ENCODE peak calls at places on chromosomes 11 and 22, in four cellular contexts. One of them, this sample, is unnamed.

GRCh38 chr11:102438311-102439062 is 14.1 kb downstream of the TMEM123 start:
- DNase-seq in neuronal stem cell: no peak
- DNase-seq in mesendoderm: no peak
- DNase-seq in mesenchymal stem cell: no peak
- DNase-seq in this sample: no peak

GRCh38 chr22:27474711-27475547 is 326.6 kb downstream of the MN1 start:
- DNase-seq in neuronal stem cell: no peak
- DNase-seq in mesendoderm: peak
- DNase-seq in mesenchymal stem cell: peak
- DNase-seq in this sample: peak

GRCh38 chr11:33895752-33896137 is 3.9 kb upstream of the LMO2 start:
- DNase-seq in neuronal stem cell: no peak
- DNase-seq in mesendoderm: peak
- DNase-seq in mesenchymal stem cell: no peak
- DNase-seq in this sample: no peak

GRCh38 chr11:16000065-16000464 is 356.3 kb downstream of the SOX6 start:
- DNase-seq in neuronal stem cell: no peak
- DNase-seq in mesendoderm: no peak
- DNase-seq in mesenchymal stem cell: no peak
- DNase-seq in this sample: peak

GRCh38 chr11:44596541-44597276 is 31.2 kb downstream of the CD82 start:
- DNase-seq in neuronal stem cell: no peak
- DNase-seq in mesendoderm: peak
- DNase-seq in mesenchymal stem cell: no peak
- DNase-seq in this sample: no peak

GRCh38 chr11:94048310-94048709 is 27.2 kb downstream of the HEPHL1 start:
- DNase-seq in neuronal stem cell: no peak
- DNase-seq in mesendoderm: no peak
- DNase-seq in mesenchymal stem cell: no peak
- DNase-seq in this sample: no peak

GRCh38 chr11:64864473-64865285 is 13.7 kb downstream of the EHD1 start:
- DNase-seq in neuronal stem cell: no peak
- DNase-seq in mesendoderm: no peak
- DNase-seq in mesenchymal stem cell: peak
- DNase-seq in this sample: peak

GRCh38 chr22:34880667-34881066 is 185.3 kb upstream of the ISX start:
- DNase-seq in neuronal stem cell: no peak
- DNase-seq in mesendoderm: no peak
- DNase-seq in mesenchymal stem cell: no peak
- DNase-seq in this sample: no peak

GRCh38 chr11:88353386-88353785 is 15.8 kb upstream of the CTSC start:
- DNase-seq in neuronal stem cell: no peak
- DNase-seq in mesendoderm: no peak
- DNase-seq in mesenchymal stem cell: no peak
- DNase-seq in this sample: no peak

GRCh38 chr11:107696140-107696539 is 15.7 kb downstream of the SLN start:
- DNase-seq in neuronal stem cell: no peak
- DNase-seq in mesendoderm: peak
- DNase-seq in mesenchymal stem cell: peak
- DNase-seq in this sample: peak

GRCh38 chr22:19042285-19043110 is 79.7 kb downstream of the DGCR2 start:
- DNase-seq in neuronal stem cell: no peak
- DNase-seq in mesendoderm: no peak
- DNase-seq in mesenchymal stem cell: no peak
- DNase-seq in this sample: no peak

GRCh38 chr22:47219789-47220188 is 457.3 kb downstream of the TBC1D22A start:
- DNase-seq in neuronal stem cell: no peak
- DNase-seq in mesendoderm: no peak
- DNase-seq in mesenchymal stem cell: no peak
- DNase-seq in this sample: no peak

GRCh38 chr22:26568207-26568706 is 21.7 kb downstream of the TPST2 start:
- DNase-seq in neuronal stem cell: peak
- DNase-seq in mesendoderm: peak
- DNase-seq in mesenchymal stem cell: peak
- DNase-seq in this sample: peak

GRCh38 chr11:74570266-74571061 is 21.9 kb upstream of the POLD3 start:
- DNase-seq in neuronal stem cell: peak
- DNase-seq in mesendoderm: peak
- DNase-seq in mesenchymal stem cell: peak
- DNase-seq in this sample: peak

GRCh38 chr11:133134561-133135173 is 397.6 kb downstream of the OPCML start:
- DNase-seq in neuronal stem cell: peak
- DNase-seq in mesendoderm: peak
- DNase-seq in mesenchymal stem cell: no peak
- DNase-seq in this sample: peak

GRCh38 chr22:27258773-27259172 is 542.8 kb downstream of the MN1 start:
- DNase-seq in neuronal stem cell: no peak
- DNase-seq in mesendoderm: no peak
- DNase-seq in mesenchymal stem cell: no peak
- DNase-seq in this sample: no peak

GRCh38 chr22:43092085-43092484 is 2.9 kb upstream of the TTLL1 start:
- DNase-seq in neuronal stem cell: no peak
- DNase-seq in mesendoderm: no peak
- DNase-seq in mesenchymal stem cell: no peak
- DNase-seq in this sample: peak

GRCh38 chr11:115222863-115223530 is 281.2 kb downstream of the CADM1 start:
- DNase-seq in neuronal stem cell: no peak
- DNase-seq in mesendoderm: no peak
- DNase-seq in mesenchymal stem cell: no peak
- DNase-seq in this sample: no peak

GRCh38 chr11:12233602-12233925 is 123.2 kb downstream of the MICAL2 start:
- DNase-seq in neuronal stem cell: no peak
- DNase-seq in mesendoderm: no peak
- DNase-seq in mesenchymal stem cell: no peak
- DNase-seq in this sample: no peak

GRCh38 chr11:38824573-38824972 is 2226.5 kb upstream of the RAG2 start:
- DNase-seq in neuronal stem cell: no peak
- DNase-seq in mesendoderm: peak
- DNase-seq in mesenchymal stem cell: peak
- DNase-seq in this sample: peak

GRCh38 chr22:36386351-36386899 is 1.3 kb downstream of the MYH9 start:
- DNase-seq in neuronal stem cell: no peak
- DNase-seq in mesendoderm: no peak
- DNase-seq in mesenchymal stem cell: peak
- DNase-seq in this sample: no peak

GRCh38 chr11:118437046-118437735 is 899 bp downstream of the KMT2A start:
- DNase-seq in neuronal stem cell: peak
- DNase-seq in mesendoderm: peak
- DNase-seq in mesenchymal stem cell: peak
- DNase-seq in this sample: peak

GRCh38 chr11:64694821-64695365 is 28.1 kb downstream of the NRXN2 start:
- DNase-seq in neuronal stem cell: no peak
- DNase-seq in mesendoderm: peak
- DNase-seq in mesenchymal stem cell: no peak
- DNase-seq in this sample: no peak

GRCh38 chr11:112235750-112236390 is 9.6 kb downstream of the PTS start:
- DNase-seq in neuronal stem cell: no peak
- DNase-seq in mesendoderm: no peak
- DNase-seq in mesenchymal stem cell: no peak
- DNase-seq in this sample: no peak

GRCh38 chr22:44224166-44224565 is 43.4 kb downstream of the PARVG start:
- DNase-seq in neuronal stem cell: no peak
- DNase-seq in mesendoderm: no peak
- DNase-seq in mesenchymal stem cell: no peak
- DNase-seq in this sample: no peak

GRCh38 chr22:17264321-17265052 is 45.3 kb upstream of the ADA2 start:
- DNase-seq in neuronal stem cell: no peak
- DNase-seq in mesendoderm: peak
- DNase-seq in mesenchymal stem cell: peak
- DNase-seq in this sample: peak

GRCh38 chr11:75386912-75387311 is 12.4 kb upstream of the RPS3 start:
- DNase-seq in neuronal stem cell: no peak
- DNase-seq in mesendoderm: peak
- DNase-seq in mesenchymal stem cell: no peak
- DNase-seq in this sample: no peak

GRCh38 chr11:128484172-128484571 is 103.2 kb downstream of the ETS1 start:
- DNase-seq in neuronal stem cell: no peak
- DNase-seq in mesendoderm: peak
- DNase-seq in mesenchymal stem cell: no peak
- DNase-seq in this sample: no peak

GRCh38 chr11:78791964-78792363 is 217.3 kb upstream of the NARS2 start:
- DNase-seq in neuronal stem cell: no peak
- DNase-seq in mesendoderm: no peak
- DNase-seq in mesenchymal stem cell: peak
- DNase-seq in this sample: peak

GRCh38 chr11:36300651-36301050 is 4.6 kb downstream of the PRR5L start:
- DNase-seq in neuronal stem cell: no peak
- DNase-seq in mesendoderm: no peak
- DNase-seq in mesenchymal stem cell: no peak
- DNase-seq in this sample: peak

GRCh38 chr11:121889168-121889567 is 226.8 kb downstream of the BLID start:
- DNase-seq in neuronal stem cell: no peak
- DNase-seq in mesendoderm: no peak
- DNase-seq in mesenchymal stem cell: no peak
- DNase-seq in this sample: peak

GRCh38 chr11:126194121-126194543 is 17.3 kb downstream of the RPUSD4 start:
- DNase-seq in neuronal stem cell: peak
- DNase-seq in mesendoderm: peak
- DNase-seq in mesenchymal stem cell: peak
- DNase-seq in this sample: peak

GRCh38 chr11:119672597-119672996 is 56.4 kb downstream of the NECTIN1 start:
- DNase-seq in neuronal stem cell: no peak
- DNase-seq in mesendoderm: no peak
- DNase-seq in mesenchymal stem cell: no peak
- DNase-seq in this sample: no peak
- H3K4me3 ChIP-seq in neuronal stem cell: no peak
- H3K4me3 ChIP-seq in mesendoderm: no peak
- H3K4me3 ChIP-seq in mesenchymal stem cell: no peak
- H3K4me3 ChIP-seq in this sample: no peak

GRCh38 chr11:9956483-9956882 is 292.6 kb downstream of the SWAP70 start:
- DNase-seq in neuronal stem cell: no peak
- DNase-seq in mesendoderm: no peak
- DNase-seq in mesenchymal stem cell: peak
- DNase-seq in this sample: peak

GRCh38 chr11:9957072-9957471 is 293.2 kb downstream of the SWAP70 start:
- DNase-seq in neuronal stem cell: no peak
- DNase-seq in mesendoderm: no peak
- DNase-seq in mesenchymal stem cell: peak
- DNase-seq in this sample: no peak

GRCh38 chr11:9951714-9952275 is 287.9 kb downstream of the SWAP70 start:
- DNase-seq in neuronal stem cell: no peak
- DNase-seq in mesendoderm: no peak
- DNase-seq in mesenchymal stem cell: no peak
- DNase-seq in this sample: no peak

GRCh38 chr11:9953994-9954626 is 290.2 kb downstream of the SWAP70 start:
- DNase-seq in neuronal stem cell: no peak
- DNase-seq in mesendoderm: no peak
- DNase-seq in mesenchymal stem cell: peak
- DNase-seq in this sample: peak

DNA sequence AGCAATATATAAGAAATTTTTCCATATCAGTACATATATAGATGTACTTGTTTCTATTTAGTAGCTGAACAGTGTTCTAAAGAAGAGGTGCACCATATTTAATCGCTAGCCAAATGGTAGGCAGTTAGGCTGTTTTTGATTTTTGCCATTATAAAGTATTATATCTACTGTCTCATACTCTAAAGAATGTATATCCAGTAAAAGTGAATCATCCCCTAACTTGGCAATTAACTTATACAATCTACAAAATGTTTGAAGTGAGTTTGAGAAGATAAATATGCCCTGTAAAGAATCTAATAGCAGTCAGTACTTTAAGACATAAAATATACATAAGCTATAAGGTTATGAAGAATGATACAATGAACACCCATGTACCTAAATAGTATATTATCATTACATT is 291.5 kb downstream of the SWAP70 start:
- DNase-seq in neuronal stem cell: no peak
- DNase-seq in mesendoderm: no peak
- DNase-seq in mesenchymal stem cell: no peak
- DNase-seq in this sample: peak
- H3K4me2 ChIP-seq in neuronal stem cell: no peak
- H3K4me2 ChIP-seq in mesendoderm: no peak
- H3K4me2 ChIP-seq in mesenchymal stem cell: no peak
- H3K4me2 ChIP-seq in this sample: no peak

GRCh38 chr11:1038921-1039320 is 2.4 kb upstream of the MUC6 start:
- DNase-seq in neuronal stem cell: no peak
- DNase-seq in mesendoderm: no peak
- DNase-seq in mesenchymal stem cell: no peak
- DNase-seq in this sample: no peak
- H3K23ac ChIP-seq in neuronal stem cell: peak
- H3K23ac ChIP-seq in mesendoderm: peak
- H3K23ac ChIP-seq in mesenchymal stem cell: no peak
- H3K23ac ChIP-seq in this sample: no peak

DNA sequence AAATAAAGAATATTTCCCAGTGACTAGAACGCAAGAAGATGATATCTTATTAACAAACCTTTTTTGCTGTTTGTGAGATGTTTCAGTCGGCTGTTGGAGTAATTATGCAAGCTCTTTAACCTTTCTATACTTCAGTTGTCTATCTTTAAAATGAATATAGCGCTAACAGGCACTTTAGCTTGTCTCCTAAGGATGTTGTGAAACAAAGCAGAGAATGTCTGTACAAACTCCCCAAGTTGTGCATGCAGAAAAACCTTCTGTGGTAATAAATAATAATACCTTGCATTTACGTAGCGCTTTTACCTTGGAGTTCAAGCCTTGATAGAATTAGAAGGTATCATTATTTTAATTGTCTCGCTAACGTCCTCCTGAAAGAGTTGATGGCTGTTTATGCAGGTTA is 1.9 kb upstream of the KDM2A start:
- DNase-seq in neuronal stem cell: no peak
- DNase-seq in mesendoderm: no peak
- DNase-seq in mesenchymal stem cell: peak
- DNase-seq in this sample: no peak
- H3K4me3 ChIP-seq in neuronal stem cell: no peak
- H3K4me3 ChIP-seq in mesendoderm: no peak
- H3K4me3 ChIP-seq in mesenchymal stem cell: no peak
- H3K4me3 ChIP-seq in this sample: no peak

DNA sequence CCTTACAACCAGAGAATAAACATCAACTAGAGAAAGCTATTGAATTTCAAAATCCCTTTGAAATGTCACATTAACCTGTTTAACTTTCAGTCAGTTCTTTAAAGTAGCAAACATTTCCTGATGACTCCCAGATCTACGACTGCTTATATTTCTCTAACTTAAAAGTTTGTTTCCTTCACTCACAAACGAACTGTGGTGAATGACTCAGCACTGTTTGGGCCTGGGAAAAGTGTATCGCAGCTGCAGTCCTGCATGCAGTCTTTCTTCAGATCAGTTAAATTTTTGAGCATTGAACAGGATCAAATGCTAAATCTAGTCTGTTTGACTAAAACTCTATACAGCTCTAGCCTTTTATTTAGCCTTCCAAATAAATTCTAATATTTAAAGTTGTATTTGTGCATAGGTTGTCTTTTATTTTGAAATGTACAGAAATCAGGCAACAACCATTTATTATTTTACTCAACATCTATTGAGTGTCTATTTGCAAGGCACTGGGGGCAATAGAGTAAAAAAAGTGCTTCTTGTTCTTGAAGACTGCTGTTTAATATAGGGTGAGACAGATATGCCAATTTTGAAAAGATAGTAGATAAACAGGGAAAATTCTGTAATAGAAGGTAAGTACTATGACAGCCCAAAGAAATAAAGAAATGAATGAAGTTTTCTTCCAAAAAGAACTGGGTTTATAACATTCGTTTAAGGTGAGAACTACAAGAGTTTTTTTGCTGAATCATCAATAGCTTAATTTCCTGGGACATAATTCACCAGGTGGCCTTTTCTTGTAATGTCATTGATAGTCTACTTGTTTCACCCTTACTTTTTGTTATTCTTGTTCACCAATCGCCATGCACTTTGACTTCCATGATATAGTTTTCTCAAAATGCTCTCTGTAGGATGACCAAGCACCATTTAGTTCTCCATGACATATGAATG is 235.4 kb downstream of the METTL15 start:
- DNase-seq in neuronal stem cell: no peak
- DNase-seq in mesendoderm: peak
- DNase-seq in mesenchymal stem cell: peak
- DNase-seq in this sample: peak
- H3K4me2 ChIP-seq in neuronal stem cell: no peak
- H3K4me2 ChIP-seq in mesendoderm: no peak
- H3K4me2 ChIP-seq in mesenchymal stem cell: no peak
- H3K4me2 ChIP-seq in this sample: no peak